ENCODE peak calls at places on chromosomes 3 and 15, in six cellular contexts. One of them, this sample, is unnamed.

GRCh38 chr15:27855137-27855536 is 244.0 kb downstream of the OCA2 start:
- DNase-seq in T follicular helper cell: no peak
- DNase-seq in left colon: no peak
- DNase-seq in NCI-H2081: no peak
- DNase-seq in NCI-H345: no peak
- DNase-seq in uterus: no peak
- DNase-seq in this sample: no peak

GRCh38 chr3:169661567-169662214 is 1.8 kb downstream of the MECOM start:
- DNase-seq in NCI-H345: peak
- DNase-seq in NCI-H2081: peak
- DNase-seq in left colon: peak
- DNase-seq in uterus: no peak
- DNase-seq in T follicular helper cell: no peak
- DNase-seq in this sample: peak

GRCh38 chr3:11350374-11350773 is 78.2 kb downstream of the ATG7 start:
- DNase-seq in NCI-H2081: no peak
- DNase-seq in NCI-H345: no peak
- DNase-seq in left colon: no peak
- DNase-seq in uterus: no peak
- DNase-seq in T follicular helper cell: no peak
- DNase-seq in this sample: peak

GRCh38 chr3:37861540-37862051 is at the start of gene CTDSPL:
- DNase-seq in uterus: peak
- DNase-seq in NCI-H345: peak
- DNase-seq in T follicular helper cell: no peak
- DNase-seq in left colon: peak
- DNase-seq in NCI-H2081: no peak
- DNase-seq in this sample: peak

GRCh38 chr3:167783781-167784180 is 48.3 kb downstream of the SERPINI1 start:
- DNase-seq in uterus: peak
- DNase-seq in left colon: no peak
- DNase-seq in NCI-H2081: no peak
- DNase-seq in NCI-H345: no peak
- DNase-seq in T follicular helper cell: no peak
- DNase-seq in this sample: no peak

GRCh38 chr15:86608461-86608860 is 528.8 kb downstream of the AGBL1 start:
- DNase-seq in NCI-H2081: no peak
- DNase-seq in left colon: no peak
- DNase-seq in T follicular helper cell: no peak
- DNase-seq in uterus: no peak
- DNase-seq in NCI-H345: peak
- DNase-seq in this sample: peak

GRCh38 chr3:34016925-34017592 is 218.6 kb downstream of the PDCD6IP start:
- DNase-seq in NCI-H345: no peak
- DNase-seq in left colon: no peak
- DNase-seq in T follicular helper cell: no peak
- DNase-seq in NCI-H2081: no peak
- DNase-seq in uterus: no peak
- DNase-seq in this sample: no peak

GRCh38 chr3:159499031-159499793 is 489.4 kb upstream of the IL12A start:
- DNase-seq in NCI-H2081: no peak
- DNase-seq in uterus: no peak
- DNase-seq in left colon: no peak
- DNase-seq in T follicular helper cell: no peak
- DNase-seq in NCI-H345: no peak
- DNase-seq in this sample: peak

GRCh38 chr3:46846624-46847542 is 16.4 kb downstream of the MYL3 start:
- DNase-seq in left colon: no peak
- DNase-seq in NCI-H2081: no peak
- DNase-seq in NCI-H345: no peak
- DNase-seq in T follicular helper cell: no peak
- DNase-seq in uterus: no peak
- DNase-seq in this sample: no peak

GRCh38 chr15:49918106-49918505 is 200.9 kb downstream of the ATP8B4 start:
- DNase-seq in T follicular helper cell: no peak
- DNase-seq in left colon: no peak
- DNase-seq in NCI-H345: peak
- DNase-seq in uterus: no peak
- DNase-seq in NCI-H2081: no peak
- DNase-seq in this sample: no peak

GRCh38 chr3:150421799-150422548 is 13.9 kb downstream of the TSC22D2 start:
- DNase-seq in left colon: no peak
- DNase-seq in T follicular helper cell: no peak
- DNase-seq in uterus: no peak
- DNase-seq in NCI-H2081: no peak
- DNase-seq in NCI-H345: no peak
- DNase-seq in this sample: no peak

GRCh38 chr15:101264911-101265641 is 12.2 kb downstream of the SELENOS start:
- DNase-seq in NCI-H2081: no peak
- DNase-seq in left colon: no peak
- DNase-seq in T follicular helper cell: no peak
- DNase-seq in uterus: no peak
- DNase-seq in NCI-H345: no peak
- DNase-seq in this sample: no peak

GRCh38 chr15:23081271-23081670 is 41.9 kb upstream of the TUBGCP5 start:
- DNase-seq in left colon: no peak
- DNase-seq in uterus: no peak
- DNase-seq in NCI-H2081: no peak
- DNase-seq in T follicular helper cell: no peak
- DNase-seq in NCI-H345: no peak
- DNase-seq in this sample: no peak

GRCh38 chr3:68424796-68425460 is 507.4 kb downstream of the TAFA4 start:
- DNase-seq in uterus: no peak
- DNase-seq in NCI-H2081: no peak
- DNase-seq in NCI-H345: no peak
- DNase-seq in T follicular helper cell: no peak
- DNase-seq in left colon: no peak
- DNase-seq in this sample: no peak

GRCh38 chr3:54660599-54661210 is 267.2 kb downstream of the LRTM1 start:
- DNase-seq in T follicular helper cell: no peak
- DNase-seq in left colon: no peak
- DNase-seq in NCI-H2081: no peak
- DNase-seq in uterus: peak
- DNase-seq in NCI-H345: no peak
- DNase-seq in this sample: no peak

GRCh38 chr3:13491206-13491974 is 11.3 kb downstream of the HDAC11 start:
- DNase-seq in NCI-H2081: no peak
- DNase-seq in NCI-H345: no peak
- DNase-seq in uterus: no peak
- DNase-seq in T follicular helper cell: no peak
- DNase-seq in left colon: no peak
- DNase-seq in this sample: no peak